ENCODE peak calls at places on chromosome 20, in seven cellular contexts. Z is fibroblast of the aortic adventitia, G is Peyer's patch, D is heart left ventricle, K is natural killer cell, J is mesothelial cell of epicardium, A is AG10803. B is an unnamed sample.

GRCh38 chr20:38434310-38434741 is 802 bp downstream of the SNHG17 start:
- DNase-seq in Z (peak; percentile 24), G (peak; percentile 33), D (no peak), K (peak; percentile 24), J (no peak), A (no peak), B (no peak)

GRCh38 chr20:58306421-58307261 is 2.9 kb upstream of the RAB22A start:
- DNase-seq in Z (peak; percentile 23), G (peak; percentile 60), D (peak; percentile 40), K (peak; percentile 57), J (no peak), A (peak; percentile 9), B (no peak)

GRCh38 chr20:35319206-35320197 is 27.3 kb upstream of the FAM83C start:
- DNase-seq in Z (peak; percentile 43), G (no peak), D (no peak), K (no peak), J (no peak), A (no peak), B (no peak)

GRCh38 chr20:58435237-58435636 is 46.2 kb downstream of the VAPB start:
- DNase-seq in Z (no peak), G (no peak), D (no peak), K (no peak), J (no peak), A (no peak), B (no peak)

GRCh38 chr20:57006411-57007170 is 259.9 kb downstream of the BMP7 start:
- DNase-seq in Z (no peak), G (no peak), D (no peak), K (no peak), J (no peak), A (peak; percentile 23), B (no peak)

GRCh38 chr20:5947276-5947675 is 3.1 kb downstream of the TRMT6 start:
- DNase-seq in Z (no peak), G (no peak), D (no peak), K (no peak), J (no peak), A (no peak), B (no peak)

GRCh38 chr20:10539818-10540553 is 104.9 kb downstream of the SLX4IP start:
- DNase-seq in Z (no peak), G (no peak), D (no peak), K (no peak), J (no peak), A (no peak), B (no peak)

GRCh38 chr20:4748847-4749246 is 27.1 kb downstream of the PRND start:
- DNase-seq in Z (no peak), G (no peak), D (no peak), K (no peak), J (no peak), A (no peak), B (peak; percentile 19)

GRCh38 chr20:14709439-14709838 is 372.0 kb upstream of the FLRT3 start:
- DNase-seq in Z (no peak), G (no peak), D (no peak), K (no peak), J (no peak), A (no peak), B (no peak)

GRCh38 chr20:4666001-4666470 is 55.7 kb upstream of the PRND start:
- DNase-seq in Z (peak; percentile 56), G (no peak), D (no peak), K (peak; percentile 47), J (no peak), A (peak; percentile 61), B (peak; percentile 17)

GRCh38 chr20:62736026-62736406 is 27.4 kb downstream of the NTSR1 start:
- DNase-seq in Z (no peak), G (no peak), D (no peak), K (no peak), J (no peak), A (no peak), B (no peak)

GRCh38 chr20:4814696-4815252 is 93.1 kb downstream of the PRND start:
- DNase-seq in Z (no peak), G (peak; percentile 84), D (peak; percentile 65), K (no peak), J (no peak), A (no peak), B (no peak)

GRCh38 chr20:45354423-45355208 is 6.4 kb upstream of the SDC4 start:
- DNase-seq in Z (peak; percentile 53), G (no peak), D (no peak), K (no peak), J (no peak), A (no peak), B (no peak)

GRCh38 chr20:38170914-38171300 is 5.8 kb upstream of the TGM2 start:
- DNase-seq in Z (no peak), G (no peak), D (peak; percentile 71), K (no peak), J (no peak), A (no peak), B (no peak)

GRCh38 chr20:44001667-44002596 is 87.3 kb downstream of the TOX2 start:
- DNase-seq in Z (no peak), G (no peak), D (no peak), K (no peak), J (no peak), A (no peak), B (no peak)

GRCh38 chr20:61982240-61982950 is 83.3 kb downstream of the TAF4 start:
- DNase-seq in Z (no peak), G (no peak), D (no peak), K (no peak), J (no peak), A (no peak), B (no peak)

GRCh38 chr20:61464634-61465033 is 212.6 kb downstream of the CDH4 start:
- DNase-seq in Z (no peak), G (no peak), D (no peak), K (no peak), J (no peak), A (no peak), B (peak; percentile 59)

GRCh38 chr20:45611054-45611453 is 18.5 kb upstream of the WFDC10A start:
- DNase-seq in Z (peak; percentile 18), G (no peak), D (no peak), K (no peak), J (no peak), A (peak; percentile 80), B (no peak)

GRCh38 chr20:10061641-10062040 is 26.9 kb downstream of the ANKEF1 start:
- DNase-seq in Z (no peak), G (no peak), D (no peak), K (no peak), J (no peak), A (no peak), B (no peak)

GRCh38 chr20:64074184-64074789 is 5.0 kb downstream of the RGS19 start:
- DNase-seq in Z (no peak), G (no peak), D (no peak), K (no peak), J (no peak), A (no peak), B (no peak)

GRCh38 chr20:61531553-61532345 is 279.7 kb downstream of the CDH4 start:
- DNase-seq in Z (no peak), G (no peak), D (no peak), K (no peak), J (no peak), A (peak; percentile 11), B (no peak)

DNA sequence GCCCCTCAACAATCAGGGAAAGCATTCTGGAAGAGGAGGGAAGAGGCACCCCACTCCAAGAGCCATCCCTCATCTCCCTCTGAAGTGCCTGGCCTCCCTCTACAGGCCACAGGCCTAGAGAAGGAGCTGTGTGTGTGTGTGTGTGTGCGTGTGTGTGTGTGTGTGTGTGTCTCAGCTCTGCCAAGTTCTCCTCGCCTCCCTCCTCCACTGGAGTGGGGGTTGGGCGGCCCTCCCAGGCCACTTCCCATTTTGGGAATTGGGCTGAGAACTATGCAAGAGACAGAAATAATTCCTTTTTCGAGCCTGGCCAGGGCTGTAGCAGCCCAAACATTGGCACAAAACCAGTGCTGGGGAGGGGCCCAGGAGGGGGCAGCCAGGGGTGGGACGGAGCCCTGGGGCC is 35.7 kb downstream of the KCNB1 start:
- DNase-seq in Z (peak; percentile 86), G (no peak), D (peak; percentile 90), K (no peak), J (peak; percentile 33), A (peak; percentile 43), B (peak; percentile 89)
- TF ChIP-seq CTCF in Z (peak; percentile 30), G (no peak), D (peak; percentile 18), K (no peak), J (no peak), A (no peak), B (no peak)

GRCh38 chr20:52087471-52087870 is 104.1 kb downstream of the ZFP64 start:
- DNase-seq in Z (no peak), G (no peak), D (no peak), K (no peak), J (no peak), A (peak; percentile 8), B (no peak)
- TF ChIP-seq CTCF in Z (no peak), G (no peak), D (no peak), K (no peak), J (no peak), A (no peak), B (no peak)

GRCh38 chr20:1508576-1508975 is 17.4 kb upstream of the SIRPB2 start:
- DNase-seq in Z (no peak), G (no peak), D (no peak), K (no peak), J (no peak), A (no peak), B (no peak)
- TF ChIP-seq CTCF in Z (no peak), G (no peak), D (no peak), K (no peak), J (no peak), A (no peak), B (no peak)

GRCh38 chr20:51531712-51532456 is 10.6 kb downstream of the NFATC2 start:
- DNase-seq in Z (no peak), G (no peak), D (no peak), K (no peak), J (no peak), A (no peak), B (no peak)
- TF ChIP-seq CTCF in Z (no peak), G (no peak), D (no peak), K (no peak), J (no peak), A (no peak), B (no peak)

GRCh38 chr20:50133474-50134217 is 19.9 kb downstream of the PEDS1 start:
- DNase-seq in Z (no peak), G (no peak), D (peak; percentile 51), K (no peak), J (no peak), A (no peak), B (no peak)
- TF ChIP-seq CTCF in Z (peak; percentile 35), G (no peak), D (no peak), K (no peak), J (peak; percentile 28), A (no peak), B (no peak)

GRCh38 chr20:33521461-33521860 is 31.6 kb downstream of the CBFA2T2 start:
- DNase-seq in Z (no peak), G (no peak), D (no peak), K (no peak), J (no peak), A (no peak), B (no peak)

GRCh38 chr20:33516882-33517281 is 27.0 kb downstream of the CBFA2T2 start:
- DNase-seq in Z (peak; percentile 32), G (no peak), D (no peak), K (no peak), J (no peak), A (peak; percentile 33), B (no peak)

GRCh38 chr20:33518071-33518470 is 28.2 kb downstream of the CBFA2T2 start:
- DNase-seq in Z (peak; percentile 45), G (no peak), D (no peak), K (no peak), J (no peak), A (peak; percentile 70), B (no peak)

GRCh38 chr20:33515569-33516216 is 25.8 kb downstream of the CBFA2T2 start:
- DNase-seq in Z (no peak), G (no peak), D (no peak), K (no peak), J (no peak), A (no peak), B (no peak)
- TF ChIP-seq CTCF in Z (peak; percentile 33), G (no peak), D (peak; percentile 7), K (peak; percentile 13), J (no peak), A (peak; percentile 32), B (peak; percentile 38)